ENCODE peak calls at places on chromosomes 7 and 10, in five cellular contexts. One of them, this sample, is unnamed.

GRCh38 chr10:28811639-28812349 is 134.5 kb downstream of the BAMBI start:
- DNase-seq in fibroblast of lung: no peak
- DNase-seq in brain microvascular endothelial cell: no peak
- DNase-seq in uterus: no peak
- DNase-seq in GM23338: no peak
- DNase-seq in this sample: no peak

GRCh38 chr7:35415411-35415822 is 161.5 kb upstream of the TBX20 start:
- DNase-seq in fibroblast of lung: no peak
- DNase-seq in brain microvascular endothelial cell: no peak
- DNase-seq in uterus: no peak
- DNase-seq in GM23338: no peak
- DNase-seq in this sample: no peak

GRCh38 chr7:1869731-1870130 is 199.7 kb downstream of the ELFN1 start:
- DNase-seq in fibroblast of lung: no peak
- DNase-seq in brain microvascular endothelial cell: no peak
- DNase-seq in uterus: no peak
- DNase-seq in GM23338: no peak
- DNase-seq in this sample: no peak

GRCh38 chr7:93558705-93559614 is 15.6 kb downstream of the CALCR start:
- DNase-seq in fibroblast of lung: no peak
- DNase-seq in brain microvascular endothelial cell: peak
- DNase-seq in uterus: no peak
- DNase-seq in GM23338: peak
- DNase-seq in this sample: no peak

GRCh38 chr7:102404005-102404861 is 8.1 kb downstream of the PRKRIP1 start:
- DNase-seq in fibroblast of lung: peak
- DNase-seq in brain microvascular endothelial cell: peak
- DNase-seq in uterus: no peak
- DNase-seq in GM23338: peak
- DNase-seq in this sample: peak

GRCh38 chr10:68560201-68560915 is at the start of gene TET1:
- DNase-seq in fibroblast of lung: peak
- DNase-seq in brain microvascular endothelial cell: peak
- DNase-seq in uterus: peak
- DNase-seq in GM23338: peak
- DNase-seq in this sample: no peak

GRCh38 chr10:132882481-132882951 is 59.9 kb downstream of the CFAP46 start:
- DNase-seq in fibroblast of lung: no peak
- DNase-seq in brain microvascular endothelial cell: no peak
- DNase-seq in uterus: no peak
- DNase-seq in GM23338: no peak
- DNase-seq in this sample: no peak

GRCh38 chr10:30728786-30729185 is 99.2 kb upstream of the LYZL2 start:
- DNase-seq in fibroblast of lung: no peak
- DNase-seq in brain microvascular endothelial cell: no peak
- DNase-seq in uterus: no peak
- DNase-seq in GM23338: no peak
- DNase-seq in this sample: no peak

GRCh38 chr7:121557034-121557892 is 161.2 kb upstream of the FAM3C start:
- DNase-seq in fibroblast of lung: no peak
- DNase-seq in brain microvascular endothelial cell: peak
- DNase-seq in uterus: no peak
- DNase-seq in GM23338: no peak
- DNase-seq in this sample: no peak

GRCh38 chr7:26046150-26046549 is 105.8 kb upstream of the NFE2L3 start:
- DNase-seq in fibroblast of lung: no peak
- DNase-seq in brain microvascular endothelial cell: no peak
- DNase-seq in uterus: no peak
- DNase-seq in GM23338: no peak
- DNase-seq in this sample: no peak

GRCh38 chr7:50214771-50215170 is 89.7 kb upstream of the IKZF1 start:
- DNase-seq in fibroblast of lung: no peak
- DNase-seq in brain microvascular endothelial cell: no peak
- DNase-seq in uterus: no peak
- DNase-seq in GM23338: no peak
- DNase-seq in this sample: no peak

GRCh38 chr7:53350241-53350640 is 314.8 kb downstream of the POM121L12 start:
- DNase-seq in fibroblast of lung: no peak
- DNase-seq in brain microvascular endothelial cell: no peak
- DNase-seq in uterus: no peak
- DNase-seq in GM23338: peak
- DNase-seq in this sample: no peak
- TF ChIP-seq CTCF in fibroblast of lung: no peak
- TF ChIP-seq CTCF in brain microvascular endothelial cell: peak
- TF ChIP-seq CTCF in uterus: no peak
- TF ChIP-seq CTCF in GM23338: peak
- TF ChIP-seq CTCF in this sample: no peak

GRCh38 chr10:63595072-63595471 is 73.9 kb downstream of the REEP3 start:
- DNase-seq in fibroblast of lung: peak
- DNase-seq in brain microvascular endothelial cell: no peak
- DNase-seq in uterus: no peak
- DNase-seq in GM23338: no peak
- DNase-seq in this sample: no peak
- TF ChIP-seq CTCF in fibroblast of lung: no peak
- TF ChIP-seq CTCF in brain microvascular endothelial cell: no peak
- TF ChIP-seq CTCF in uterus: no peak
- TF ChIP-seq CTCF in GM23338: no peak
- TF ChIP-seq CTCF in this sample: no peak

GRCh38 chr7:110446658-110447057 is 644.3 kb upstream of the LRRN3 start:
- DNase-seq in fibroblast of lung: no peak
- DNase-seq in brain microvascular endothelial cell: no peak
- DNase-seq in uterus: no peak
- DNase-seq in GM23338: no peak
- DNase-seq in this sample: no peak

DNA sequence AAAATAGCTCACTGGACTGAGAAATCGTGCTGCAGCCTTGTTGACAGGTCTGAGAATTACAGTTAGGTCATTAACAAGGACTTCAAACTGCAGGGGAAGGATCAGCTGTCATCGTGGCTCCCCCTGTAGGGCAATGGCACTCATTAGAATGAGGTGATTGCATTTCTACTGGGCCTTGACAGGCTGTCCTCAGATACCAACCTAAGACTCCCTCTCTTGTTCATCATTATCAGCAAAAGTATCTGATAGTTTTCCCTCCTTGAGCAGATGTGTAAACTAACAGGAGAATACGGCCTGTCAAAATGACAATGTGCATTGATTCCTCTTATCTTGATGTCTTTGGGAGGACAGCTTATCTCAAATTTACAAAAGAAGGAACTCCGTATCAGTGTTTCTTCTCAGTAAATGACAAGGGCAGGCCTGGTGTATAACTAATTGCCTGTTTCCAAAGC is 648.5 kb upstream of the LRRN3 start:
- DNase-seq in fibroblast of lung: peak
- DNase-seq in brain microvascular endothelial cell: peak
- DNase-seq in uterus: no peak
- DNase-seq in GM23338: peak
- DNase-seq in this sample: no peak
- TF ChIP-seq CTCF in fibroblast of lung: peak
- TF ChIP-seq CTCF in brain microvascular endothelial cell: peak
- TF ChIP-seq CTCF in uterus: no peak
- TF ChIP-seq CTCF in GM23338: peak
- TF ChIP-seq CTCF in this sample: no peak

GRCh38 chr10:33129987-33130386 is 172.0 kb upstream of the ITGB1 start:
- DNase-seq in fibroblast of lung: peak
- DNase-seq in brain microvascular endothelial cell: peak
- DNase-seq in uterus: no peak
- DNase-seq in GM23338: no peak
- DNase-seq in this sample: peak

GRCh38 chr10:33129181-33129928 is 171.3 kb upstream of the ITGB1 start:
- DNase-seq in fibroblast of lung: peak
- DNase-seq in brain microvascular endothelial cell: peak
- DNase-seq in uterus: no peak
- DNase-seq in GM23338: no peak
- DNase-seq in this sample: peak

GRCh38 chr10:33134011-33134751 is 176.2 kb upstream of the ITGB1 start:
- DNase-seq in fibroblast of lung: peak
- DNase-seq in brain microvascular endothelial cell: peak
- DNase-seq in uterus: no peak
- DNase-seq in GM23338: no peak
- DNase-seq in this sample: peak

GRCh38 chr10:33133557-33133956 is 175.5 kb upstream of the ITGB1 start:
- DNase-seq in fibroblast of lung: no peak
- DNase-seq in brain microvascular endothelial cell: no peak
- DNase-seq in uterus: no peak
- DNase-seq in GM23338: no peak
- DNase-seq in this sample: no peak

GRCh38 chr10:33132626-33133025 is 174.6 kb upstream of the ITGB1 start:
- DNase-seq in fibroblast of lung: no peak
- DNase-seq in brain microvascular endothelial cell: no peak
- DNase-seq in uterus: no peak
- DNase-seq in GM23338: peak
- DNase-seq in this sample: no peak
- TF ChIP-seq CTCF in fibroblast of lung: no peak
- TF ChIP-seq CTCF in brain microvascular endothelial cell: peak
- TF ChIP-seq CTCF in uterus: no peak
- TF ChIP-seq CTCF in GM23338: peak
- TF ChIP-seq CTCF in this sample: no peak

GRCh38 chr10:5710854-5711253 is 26.2 kb downstream of the TASOR2 start:
- DNase-seq in fibroblast of lung: peak
- DNase-seq in brain microvascular endothelial cell: no peak
- DNase-seq in uterus: no peak
- DNase-seq in GM23338: no peak
- DNase-seq in this sample: no peak
- TF ChIP-seq CTCF in fibroblast of lung: no peak
- TF ChIP-seq CTCF in brain microvascular endothelial cell: no peak
- TF ChIP-seq CTCF in uterus: no peak
- TF ChIP-seq CTCF in GM23338: no peak
- TF ChIP-seq CTCF in this sample: no peak

GRCh38 chr7:157791666-157792065 is 454.9 kb downstream of the DNAJB6 start:
- DNase-seq in fibroblast of lung: no peak
- DNase-seq in brain microvascular endothelial cell: no peak
- DNase-seq in uterus: no peak
- DNase-seq in GM23338: no peak
- DNase-seq in this sample: no peak
- TF ChIP-seq CTCF in fibroblast of lung: no peak
- TF ChIP-seq CTCF in brain microvascular endothelial cell: no peak
- TF ChIP-seq CTCF in uterus: no peak
- TF ChIP-seq CTCF in GM23338: no peak
- TF ChIP-seq CTCF in this sample: no peak

GRCh38 chr10:43265799-43266721 is 805 bp downstream of the RASGEF1A start:
- DNase-seq in fibroblast of lung: no peak
- DNase-seq in brain microvascular endothelial cell: no peak
- DNase-seq in uterus: no peak
- DNase-seq in GM23338: peak
- DNase-seq in this sample: no peak
- TF ChIP-seq CTCF in fibroblast of lung: no peak
- TF ChIP-seq CTCF in brain microvascular endothelial cell: peak
- TF ChIP-seq CTCF in uterus: no peak
- TF ChIP-seq CTCF in GM23338: peak
- TF ChIP-seq CTCF in this sample: no peak

DNA sequence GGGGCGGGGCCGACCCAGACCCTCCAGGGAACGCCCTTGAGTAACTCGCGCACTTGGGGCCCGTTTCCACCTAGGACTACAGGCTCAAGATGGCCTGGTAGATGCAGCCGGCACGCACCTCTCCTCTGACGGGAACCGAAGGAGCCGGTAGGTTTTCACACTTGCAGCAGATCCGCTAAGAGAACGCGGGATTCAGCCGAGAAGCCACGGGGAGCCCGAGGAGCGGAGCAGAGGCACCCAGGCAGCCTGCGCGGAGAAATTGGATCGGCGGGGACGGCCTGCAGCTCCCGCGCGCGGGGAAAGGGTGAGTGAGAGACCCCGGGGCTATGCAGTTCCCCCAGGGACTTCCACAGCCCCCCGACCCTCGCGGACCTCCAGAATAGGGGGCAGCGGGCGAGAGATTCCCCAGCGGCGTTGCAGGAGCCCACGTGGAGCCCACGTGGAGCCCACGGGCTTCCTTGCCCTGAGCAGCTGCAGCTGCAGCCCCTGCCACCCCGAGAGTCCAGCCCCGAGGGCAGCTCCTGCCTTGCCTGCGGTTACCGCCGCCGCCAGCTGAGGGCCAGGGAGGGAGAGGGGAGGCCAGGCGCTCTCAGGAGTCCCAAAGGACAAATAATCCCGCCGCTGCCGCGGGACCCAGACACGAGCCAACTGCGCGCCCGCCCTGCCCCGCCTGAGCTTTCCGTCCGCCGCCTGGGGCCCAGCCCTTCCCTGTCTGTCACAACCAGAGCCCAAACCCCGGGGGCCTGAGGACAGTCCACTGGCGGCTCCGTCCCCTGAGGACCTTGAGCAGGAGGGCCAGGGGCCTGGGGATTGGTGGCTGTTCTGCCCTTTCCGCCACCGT is 13.1 kb downstream of the IFT22 start:
- DNase-seq in fibroblast of lung: peak
- DNase-seq in brain microvascular endothelial cell: peak
- DNase-seq in uterus: peak
- DNase-seq in GM23338: peak
- DNase-seq in this sample: no peak
- TF ChIP-seq CTCF in fibroblast of lung: no peak
- TF ChIP-seq CTCF in brain microvascular endothelial cell: peak
- TF ChIP-seq CTCF in uterus: no peak
- TF ChIP-seq CTCF in GM23338: no peak
- TF ChIP-seq CTCF in this sample: no peak

This sample was measured in AG09309.